ENCODE peak calls at places on chromosomes 6 and 20, in five cellular contexts. One of them, this sample, is unnamed.

GRCh38 chr6:165616116-165616515 is 46.9 kb downstream of the PDE10A start:
- DNase-seq in naive thymus-derived CD4-positive, alpha-beta T cell: no peak
- DNase-seq in activated CD4-positive, CD25-positive, alpha-beta regulatory T cell: no peak
- DNase-seq in NAMALWA: no peak
- DNase-seq in type B pancreatic cell: no peak
- DNase-seq in this sample: no peak

GRCh38 chr20:36098364-36098763 is 56.2 kb upstream of the EPB41L1 start:
- DNase-seq in naive thymus-derived CD4-positive, alpha-beta T cell: no peak
- DNase-seq in activated CD4-positive, CD25-positive, alpha-beta regulatory T cell: no peak
- DNase-seq in NAMALWA: peak
- DNase-seq in type B pancreatic cell: no peak
- DNase-seq in this sample: no peak

GRCh38 chr6:128723667-128724066 is 159.3 kb upstream of the LAMA2 start:
- DNase-seq in naive thymus-derived CD4-positive, alpha-beta T cell: no peak
- DNase-seq in activated CD4-positive, CD25-positive, alpha-beta regulatory T cell: no peak
- DNase-seq in NAMALWA: no peak
- DNase-seq in type B pancreatic cell: no peak
- DNase-seq in this sample: no peak

GRCh38 chr6:293185-294174 is 1.2 kb downstream of the DUSP22 start:
- DNase-seq in naive thymus-derived CD4-positive, alpha-beta T cell: peak
- DNase-seq in activated CD4-positive, CD25-positive, alpha-beta regulatory T cell: no peak
- DNase-seq in NAMALWA: peak
- DNase-seq in type B pancreatic cell: peak
- DNase-seq in this sample: no peak

GRCh38 chr6:3438190-3439167 is 18.4 kb downstream of the SLC22A23 start:
- DNase-seq in naive thymus-derived CD4-positive, alpha-beta T cell: no peak
- DNase-seq in activated CD4-positive, CD25-positive, alpha-beta regulatory T cell: no peak
- DNase-seq in NAMALWA: no peak
- DNase-seq in type B pancreatic cell: no peak
- DNase-seq in this sample: no peak

GRCh38 chr6:5590187-5590586 is 328.9 kb downstream of the FARS2 start:
- DNase-seq in naive thymus-derived CD4-positive, alpha-beta T cell: no peak
- DNase-seq in activated CD4-positive, CD25-positive, alpha-beta regulatory T cell: no peak
- DNase-seq in NAMALWA: no peak
- DNase-seq in type B pancreatic cell: no peak
- DNase-seq in this sample: no peak

GRCh38 chr6:4441981-4442434 is 306.6 kb upstream of the ECI2 start:
- DNase-seq in naive thymus-derived CD4-positive, alpha-beta T cell: no peak
- DNase-seq in activated CD4-positive, CD25-positive, alpha-beta regulatory T cell: no peak
- DNase-seq in NAMALWA: no peak
- DNase-seq in type B pancreatic cell: no peak
- DNase-seq in this sample: no peak

GRCh38 chr6:168442646-168443045 is 1.7 kb downstream of the SMOC2 start:
- DNase-seq in naive thymus-derived CD4-positive, alpha-beta T cell: no peak
- DNase-seq in activated CD4-positive, CD25-positive, alpha-beta regulatory T cell: no peak
- DNase-seq in NAMALWA: no peak
- DNase-seq in type B pancreatic cell: no peak
- DNase-seq in this sample: no peak

GRCh38 chr6:53461682-53462081 is 83.2 kb downstream of the GCLC start:
- DNase-seq in naive thymus-derived CD4-positive, alpha-beta T cell: no peak
- DNase-seq in activated CD4-positive, CD25-positive, alpha-beta regulatory T cell: no peak
- DNase-seq in NAMALWA: peak
- DNase-seq in type B pancreatic cell: no peak
- DNase-seq in this sample: no peak

GRCh38 chr6:150079604-150080003 is 10.7 kb upstream of the ULBP3 start:
- DNase-seq in naive thymus-derived CD4-positive, alpha-beta T cell: peak
- DNase-seq in activated CD4-positive, CD25-positive, alpha-beta regulatory T cell: no peak
- DNase-seq in NAMALWA: peak
- DNase-seq in type B pancreatic cell: no peak
- DNase-seq in this sample: no peak

GRCh38 chr20:45780159-45780558 is 11.5 kb downstream of the WFDC3 start:
- DNase-seq in naive thymus-derived CD4-positive, alpha-beta T cell: no peak
- DNase-seq in activated CD4-positive, CD25-positive, alpha-beta regulatory T cell: no peak
- DNase-seq in NAMALWA: no peak
- DNase-seq in type B pancreatic cell: no peak
- DNase-seq in this sample: no peak

GRCh38 chr6:135870722-135871121 is 19.2 kb downstream of the PDE7B start:
- DNase-seq in naive thymus-derived CD4-positive, alpha-beta T cell: no peak
- DNase-seq in activated CD4-positive, CD25-positive, alpha-beta regulatory T cell: no peak
- DNase-seq in NAMALWA: no peak
- DNase-seq in type B pancreatic cell: no peak
- DNase-seq in this sample: no peak

GRCh38 chr6:3334579-3334978 is 75.8 kb downstream of the PSMG4 start:
- DNase-seq in naive thymus-derived CD4-positive, alpha-beta T cell: no peak
- DNase-seq in activated CD4-positive, CD25-positive, alpha-beta regulatory T cell: no peak
- DNase-seq in NAMALWA: no peak
- DNase-seq in type B pancreatic cell: no peak
- DNase-seq in this sample: peak

GRCh38 chr20:37282558-37282957 is 6.9 kb upstream of the MANBAL start:
- DNase-seq in naive thymus-derived CD4-positive, alpha-beta T cell: no peak
- DNase-seq in activated CD4-positive, CD25-positive, alpha-beta regulatory T cell: no peak
- DNase-seq in NAMALWA: no peak
- DNase-seq in type B pancreatic cell: no peak
- DNase-seq in this sample: no peak

GRCh38 chr6:73108949-73109348 is 116.3 kb downstream of the KHDC1L start:
- DNase-seq in naive thymus-derived CD4-positive, alpha-beta T cell: no peak
- DNase-seq in activated CD4-positive, CD25-positive, alpha-beta regulatory T cell: no peak
- DNase-seq in NAMALWA: no peak
- DNase-seq in type B pancreatic cell: no peak
- DNase-seq in this sample: no peak

GRCh38 chr6:41785689-41786450 is 1.6 kb upstream of the TOMM6 start:
- DNase-seq in naive thymus-derived CD4-positive, alpha-beta T cell: no peak
- DNase-seq in activated CD4-positive, CD25-positive, alpha-beta regulatory T cell: no peak
- DNase-seq in NAMALWA: no peak
- DNase-seq in type B pancreatic cell: no peak
- DNase-seq in this sample: peak

GRCh38 chr20:43925786-43926185 is 11.1 kb downstream of the TOX2 start:
- DNase-seq in naive thymus-derived CD4-positive, alpha-beta T cell: peak
- DNase-seq in activated CD4-positive, CD25-positive, alpha-beta regulatory T cell: no peak
- DNase-seq in NAMALWA: peak
- DNase-seq in type B pancreatic cell: no peak
- DNase-seq in this sample: no peak

GRCh38 chr6:160238234-160238633 is 20.4 kb downstream of the SLC22A2 start:
- DNase-seq in naive thymus-derived CD4-positive, alpha-beta T cell: no peak
- DNase-seq in activated CD4-positive, CD25-positive, alpha-beta regulatory T cell: no peak
- DNase-seq in NAMALWA: no peak
- DNase-seq in type B pancreatic cell: no peak
- DNase-seq in this sample: no peak

GRCh38 chr6:138007014-138007472 is 100.2 kb downstream of the PERP start:
- DNase-seq in naive thymus-derived CD4-positive, alpha-beta T cell: no peak
- DNase-seq in activated CD4-positive, CD25-positive, alpha-beta regulatory T cell: no peak
- DNase-seq in NAMALWA: peak
- DNase-seq in type B pancreatic cell: no peak
- DNase-seq in this sample: no peak

GRCh38 chr20:62911701-62912280 is 14.5 kb downstream of the DIDO1 start:
- DNase-seq in naive thymus-derived CD4-positive, alpha-beta T cell: no peak
- DNase-seq in activated CD4-positive, CD25-positive, alpha-beta regulatory T cell: no peak
- DNase-seq in NAMALWA: no peak
- DNase-seq in type B pancreatic cell: no peak
- DNase-seq in this sample: no peak

GRCh38 chr6:98672681-98673475 is 161.5 kb upstream of the POU3F2 start:
- DNase-seq in naive thymus-derived CD4-positive, alpha-beta T cell: no peak
- DNase-seq in activated CD4-positive, CD25-positive, alpha-beta regulatory T cell: no peak
- DNase-seq in NAMALWA: no peak
- DNase-seq in type B pancreatic cell: no peak
- DNase-seq in this sample: no peak

GRCh38 chr6:126614642-126615504 is 275.0 kb downstream of the CENPW start:
- DNase-seq in naive thymus-derived CD4-positive, alpha-beta T cell: no peak
- DNase-seq in activated CD4-positive, CD25-positive, alpha-beta regulatory T cell: no peak
- DNase-seq in NAMALWA: no peak
- DNase-seq in type B pancreatic cell: no peak
- DNase-seq in this sample: no peak

GRCh38 chr20:32626859-32627636 is 41.9 kb upstream of the NOL4L start:
- DNase-seq in naive thymus-derived CD4-positive, alpha-beta T cell: no peak
- DNase-seq in activated CD4-positive, CD25-positive, alpha-beta regulatory T cell: no peak
- DNase-seq in NAMALWA: no peak
- DNase-seq in type B pancreatic cell: no peak
- DNase-seq in this sample: no peak